ENCODE peak calls at places on chromosomes 11 and 22, in six cellular contexts. N is fibroblast of pulmonary artery, E is AG09309, L is BE2C, Z is cardiac muscle cell, U is HFF-Myc. Q is an unnamed sample.
A peak's percentile ranks its signal among the peaks of the same experiment; 100 is the strongest.

GRCh38 chr22:30424471-30425326 is 869 bp upstream of the MTFP1 start:
- DNase-seq in N (no peak), Z (peak; percentile 23), U (no peak), E (no peak), L (no peak), Q (no peak)

GRCh38 chr22:27820896-27821866 is 19.6 kb upstream of the MN1 start:
- DNase-seq in Z (no peak), U (no peak), L (no peak), N (no peak), E (no peak), Q (no peak)

GRCh38 chr11:35375332-35376125 is 43.8 kb downstream of the SLC1A2 start:
- DNase-seq in L (no peak), Z (no peak), N (no peak), U (no peak), E (no peak), Q (no peak)

GRCh38 chr11:105000167-105000566 is 22.8 kb downstream of the CASP5 start:
- DNase-seq in E (no peak), N (peak; percentile 11), U (peak; percentile 33), Z (no peak), L (peak; percentile 33), Q (no peak)

GRCh38 chr22:19105867-19106802 is 16.1 kb downstream of the DGCR2 start:
- DNase-seq in E (no peak), N (no peak), L (peak; percentile 34), Z (no peak), U (no peak), Q (no peak)

GRCh38 chr11:73951797-73952196 is 971 bp downstream of the DNAJB13 start:
- DNase-seq in E (no peak), L (no peak), U (no peak), N (no peak), Z (no peak), Q (no peak)

GRCh38 chr11:5285703-5286102 is 16.0 kb upstream of the HBE1 start:
- DNase-seq in L (no peak), U (no peak), E (no peak), Z (no peak), N (no peak), Q (no peak)

GRCh38 chr11:31680770-31681169 is 130.4 kb downstream of the PAX6 start:
- DNase-seq in U (no peak), N (no peak), L (no peak), Z (no peak), E (no peak), Q (no peak)

GRCh38 chr11:35158371-35159081 is 19.6 kb downstream of the CD44 start:
- DNase-seq in E (no peak), L (no peak), U (no peak), N (peak; percentile 62), Z (no peak), Q (peak; percentile 88)

GRCh38 chr22:36374603-36375024 is 13.2 kb downstream of the MYH9 start:
- DNase-seq in L (no peak), E (no peak), Z (no peak), N (peak; percentile 79), U (no peak), Q (peak; percentile 56)

GRCh38 chr11:111283945-111284481 is 14.3 kb upstream of the POU2AF3 start:
- DNase-seq in Z (no peak), L (peak; percentile 22), E (no peak), N (no peak), U (peak; percentile 30), Q (no peak)

GRCh38 chr11:83648610-83649467 is 362.7 kb upstream of the CCDC90B start:
- DNase-seq in N (no peak), U (no peak), E (no peak), Z (no peak), L (no peak), Q (no peak)

GRCh38 chr11:10550503-10550902 is 9.5 kb upstream of the RNF141 start:
- DNase-seq in E (peak; percentile 24), L (no peak), U (no peak), N (peak; percentile 17), Z (no peak), Q (peak; percentile 48)

GRCh38 chr11:92198276-92198675 is 26.3 kb upstream of the FAT3 start:
- DNase-seq in Z (no peak), U (no peak), N (no peak), L (no peak), E (no peak), Q (no peak)

GRCh38 chr22:28245579-28246224 is 326.6 kb upstream of the PITPNB start:
- DNase-seq in E (no peak), U (no peak), N (no peak), Z (no peak), L (no peak), Q (no peak)

GRCh38 chr11:15742626-15743243 is 613.6 kb downstream of the SOX6 start:
- DNase-seq in Z (no peak), U (no peak), N (peak; percentile 36), L (peak; percentile 21), E (no peak), Q (peak; percentile 16)

GRCh38 chr11:26901162-26901561 is 92.8 kb upstream of the FIBIN start:
- DNase-seq in N (peak; percentile 39), E (no peak), Z (no peak), U (no peak), L (no peak), Q (peak; percentile 65)

GRCh38 chr11:72702096-72702495 is 27.9 kb upstream of the PDE2A start:
- DNase-seq in Z (no peak), U (no peak), L (no peak), E (no peak), N (no peak), Q (no peak)

GRCh38 chr22:47232197-47232596 is 469.7 kb downstream of the TBC1D22A start:
- DNase-seq in E (no peak), Z (no peak), L (no peak), U (no peak), N (no peak), Q (no peak)

GRCh38 chr11:8080674-8081590 is at the start of gene TUB:
- DNase-seq in N (no peak), Z (peak; percentile 72), E (no peak), U (no peak), L (peak; percentile 54), Q (no peak)

GRCh38 chr11:44651535-44652130 is 75.1 kb upstream of the TSPAN18 start:
- DNase-seq in E (no peak), Z (no peak), N (no peak), L (no peak), U (no peak), Q (no peak)

GRCh38 chr11:102138223-102138622 is 28.0 kb downstream of the YAP1 start:
- DNase-seq in E (no peak), L (no peak), N (no peak), Z (no peak), U (no peak), Q (no peak)

GRCh38 chr11:13487661-13488030 is 8.2 kb downstream of the PTH start:
- DNase-seq in U (no peak), N (peak; percentile 21), E (no peak), Z (no peak), L (no peak), Q (peak; percentile 12)

GRCh38 chr22:29387921-29388758 is at the start of gene AP1B1:
- DNase-seq in E (peak; percentile 29), L (peak; percentile 98), N (peak; percentile 87), U (peak; percentile 53), Z (peak; percentile 96), Q (peak; percentile 79)

GRCh38 chr11:115501895-115502589 is 2.2 kb downstream of the CADM1 start:
- DNase-seq in E (no peak), U (no peak), Z (peak; percentile 44), L (peak; percentile 59), N (no peak), Q (no peak)
- H3K4me3 ChIP-seq in E (peak overlapping the region; percentile 69), U (peak overlapping the region; percentile 53), Z (peak overlapping the region; percentile 71), L (peak overlapping the region; percentile 97), N (no peak overlapping the region), Q (no peak overlapping the region)

DNA sequence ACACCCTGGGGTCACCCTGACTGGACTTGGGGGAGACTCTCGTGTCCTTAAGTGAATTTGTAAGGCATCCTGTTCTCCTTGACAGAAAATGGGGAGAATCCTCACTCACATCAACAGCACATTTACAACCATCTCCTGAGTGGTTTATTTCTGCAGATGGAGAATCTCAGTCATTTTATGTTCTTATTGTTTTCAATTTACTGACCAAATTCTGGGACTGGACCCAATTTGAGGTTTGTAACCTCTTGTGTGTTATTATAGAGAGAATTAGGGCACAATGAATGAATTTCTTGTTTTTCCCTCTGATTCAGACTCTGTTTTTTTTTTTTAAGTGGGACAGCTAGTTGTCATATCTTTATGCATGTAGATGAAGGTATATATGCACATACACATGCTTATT is 104.9 kb downstream of the ADAMTS15 start:
- DNase-seq in N (peak; percentile 23), E (peak; percentile 34), Z (no peak), L (no peak), U (no peak), Q (peak; percentile 82)
- H3K4me3 ChIP-seq in N (no peak overlapping the region), E (no peak overlapping the region), Z (no peak overlapping the region), L (no peak overlapping the region), U (no peak overlapping the region), Q (no peak overlapping the region)

DNA sequence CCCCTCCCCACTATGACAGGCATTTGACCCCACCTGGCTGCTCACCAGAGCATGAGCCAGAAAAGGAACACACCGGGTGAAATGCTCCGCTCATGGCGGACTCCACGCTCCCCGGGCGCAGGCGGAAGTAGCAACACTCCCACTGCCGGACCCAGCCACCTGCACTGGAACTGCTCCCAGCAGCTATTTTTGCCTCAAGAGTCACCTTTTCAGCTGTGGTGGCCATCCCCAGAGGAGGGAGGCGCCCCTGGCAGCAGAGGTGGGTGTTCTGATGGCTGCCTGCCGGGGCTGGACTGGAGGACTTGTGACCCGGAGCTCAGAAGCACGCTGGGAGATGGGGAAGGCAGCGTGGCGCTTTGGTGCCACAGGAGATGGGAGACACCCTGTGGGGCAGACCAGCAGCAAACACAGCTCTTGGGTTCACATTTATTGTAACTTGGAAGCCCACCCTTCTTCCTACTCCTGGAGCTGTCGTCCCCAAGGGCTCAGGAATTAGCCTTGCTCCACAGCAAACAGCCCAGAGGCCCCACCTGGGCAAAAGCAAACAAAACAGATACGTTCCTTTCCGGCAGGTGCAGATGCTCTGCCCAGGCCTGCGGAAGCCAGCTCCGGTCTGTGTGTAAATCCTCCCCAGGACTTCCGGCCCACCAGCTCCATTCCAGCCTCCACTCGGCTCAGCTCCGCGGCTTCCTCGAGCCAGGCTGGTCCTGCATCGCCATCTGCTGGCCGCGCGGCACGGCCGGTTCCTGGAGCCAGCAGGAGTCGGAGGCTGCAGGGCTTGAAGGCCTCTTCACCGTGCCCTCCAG is 3.7 kb downstream of the RPS19BP1 start:
- DNase-seq in E (peak; percentile 75), N (peak; percentile 96), L (peak; percentile 92), U (peak; percentile 79), Z (peak; percentile 92), Q (peak; percentile 94)
- H3K4me3 ChIP-seq in E (no peak overlapping the region), N (no peak overlapping the region), L (peak overlapping the region; percentile 27), U (peak overlapping the region; percentile 32), Z (no peak overlapping the region), Q (peak overlapping the region; percentile 42)

DNA sequence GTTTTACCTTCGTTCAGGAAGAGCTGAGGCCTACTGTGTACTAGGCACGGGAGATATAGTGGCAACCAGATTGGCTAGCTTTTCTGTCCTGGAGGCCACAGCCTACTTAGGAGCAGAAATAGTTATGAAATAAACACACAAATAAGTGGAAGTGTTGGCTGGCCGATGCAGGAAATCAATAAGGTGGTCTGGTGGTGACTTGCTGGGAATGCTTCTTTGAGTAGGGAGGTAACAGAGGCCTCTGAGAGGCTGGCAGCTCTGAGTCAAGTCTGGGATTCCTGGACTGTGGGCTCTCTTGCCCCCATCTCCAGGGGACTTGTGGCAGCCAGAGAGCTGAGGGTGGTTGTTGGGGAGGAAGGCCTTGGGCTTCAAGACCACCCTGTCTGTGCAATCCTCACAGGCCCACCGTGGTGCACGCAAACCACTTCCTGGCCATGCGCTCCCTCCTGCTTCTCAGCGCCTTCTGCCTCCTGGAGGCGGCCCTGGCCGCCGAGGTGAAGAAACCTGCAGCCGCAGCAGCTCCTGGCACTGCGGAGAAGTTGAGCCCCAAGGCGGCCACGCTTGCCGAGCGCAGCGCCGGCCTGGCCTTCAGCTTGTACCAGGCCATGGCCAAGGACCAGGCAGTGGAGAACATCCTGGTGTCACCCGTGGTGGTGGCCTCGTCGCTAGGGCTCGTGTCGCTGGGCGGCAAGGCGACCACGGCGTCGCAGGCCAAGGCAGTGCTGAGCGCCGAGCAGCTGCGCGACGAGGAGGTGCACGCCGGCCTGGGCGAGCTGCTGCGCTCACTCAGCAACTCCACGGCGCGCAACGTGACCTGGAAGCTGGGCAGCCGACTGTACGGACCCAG is 4.1 kb downstream of the SERPINH1 start:
- DNase-seq in E (no peak), Z (no peak), U (no peak), L (no peak), N (no peak), Q (no peak)
- H3K4me3 ChIP-seq in E (peak overlapping the region; percentile 96), Z (no peak overlapping the region), U (peak overlapping the region; percentile 77), L (no peak overlapping the region), N (peak overlapping the region; percentile 100), Q (peak overlapping the region; percentile 100)

Q was measured in fibroblast of the aortic adventitia.